ENCODE peak calls at places on chromosomes 3 and 15, in four cellular contexts. X, I, W and F are unnamed samples.
A peak's percentile ranks its signal among the peaks of the same experiment; 100 is the strongest.

GRCh38 chr3:36647423-36647853 is 116.9 kb downstream of the DCLK3 start:
- DNase-seq in X (no peak), I (no peak), W (no peak), F (peak; percentile 11)

GRCh38 chr15:88247914-88248313 is 8.6 kb downstream of the NTRK3 start:
- DNase-seq in W (no peak), I (no peak), X (peak; percentile 35), F (no peak)

GRCh38 chr3:195236801-195237570 is 34.0 kb downstream of the XXYLT1 start:
- DNase-seq in I (no peak), W (no peak), X (no peak), F (no peak)

GRCh38 chr15:45586990-45587860 is at the start of gene BLOC1S6:
- DNase-seq in X (peak; percentile 90), W (peak; percentile 91), I (peak; percentile 88), F (peak; percentile 81)

GRCh38 chr15:45448066-45448510 is 69.7 kb upstream of the GATM start:
- DNase-seq in I (no peak), W (no peak), X (no peak), F (no peak)

GRCh38 chr3:159732172-159733111 is 256.2 kb upstream of the IL12A start:
- DNase-seq in W (no peak), X (no peak), I (peak; percentile 57), F (peak; percentile 60)

GRCh38 chr3:100086401-100086800 is 27.9 kb downstream of the FILIP1L start:
- DNase-seq in W (no peak), X (no peak), I (no peak), F (no peak)

GRCh38 chr15:96349933-96350292 is 19.4 kb downstream of the NR2F2 start:
- DNase-seq in X (no peak), W (no peak), I (no peak), F (no peak)

GRCh38 chr3:56878046-56878445 is 76.3 kb upstream of the ARHGEF3 start:
- DNase-seq in I (no peak), X (no peak), W (no peak), F (no peak)

GRCh38 chr15:69305204-69305931 is 6.7 kb downstream of the PAQR5 start:
- DNase-seq in X (no peak), W (no peak), I (no peak), F (no peak)

GRCh38 chr15:70794596-70795310 is 31.4 kb upstream of the UACA start:
- DNase-seq in W (no peak), I (no peak), X (no peak), F (no peak)

GRCh38 chr3:133853925-133854227 is 41.8 kb downstream of the RAB6B start:
- DNase-seq in W (no peak), I (no peak), X (no peak), F (no peak)

GRCh38 chr3:32106929-32107362 is 526 bp downstream of the GPD1L start:
- DNase-seq in X (peak; percentile 47), W (no peak), I (peak; percentile 14), F (no peak)

GRCh38 chr15:78314181-78314581 is 14.8 kb upstream of the SKIC8 start:
- DNase-seq in X (no peak), I (no peak), W (no peak), F (no peak)

GRCh38 chr3:114745322-114746240 is 401.5 kb downstream of the ZBTB20 start:
- DNase-seq in I (no peak), W (no peak), X (no peak), F (no peak)

GRCh38 chr3:167754049-167754448 is 18.5 kb downstream of the SERPINI1 start:
- DNase-seq in W (no peak), X (no peak), I (no peak), F (no peak)

GRCh38 chr3:14398801-14399114 is 3.6 kb upstream of the SLC6A6 start:
- DNase-seq in W (no peak), X (no peak), I (no peak), F (no peak)

GRCh38 chr15:36810656-36811449 is 231.4 kb downstream of the CDIN1 start:
- DNase-seq in I (peak; percentile 22), X (no peak), W (no peak), F (no peak)
- TF ChIP-seq CTCF in I (peak; percentile 67), X (no peak), W (peak; percentile 64), F (peak; percentile 38)

GRCh38 chr3:109696932-109697331 is 359.6 kb upstream of the DPPA4 start:
- DNase-seq in X (no peak), I (no peak), W (no peak), F (no peak)
- TF ChIP-seq CTCF in X (no peak), I (no peak), W (no peak), F (no peak)

GRCh38 chr15:56806147-56806536 is 72.8 kb upstream of the ZNF280D start:
- DNase-seq in W (no peak), X (no peak), I (no peak), F (no peak)

GRCh38 chr15:56802164-56802563 is 68.9 kb upstream of the ZNF280D start:
- DNase-seq in X (no peak), W (no peak), I (no peak), F (no peak)

GRCh38 chr15:56805466-56806146 is 72.3 kb upstream of the ZNF280D start:
- DNase-seq in W (peak; percentile 54), I (no peak), X (no peak), F (peak; percentile 78)

GRCh38 chr15:56804279-56804678 is 71.0 kb upstream of the ZNF280D start:
- DNase-seq in I (no peak), X (no peak), W (no peak), F (no peak)

GRCh38 chr15:56804908-56805307 is 71.6 kb upstream of the ZNF280D start:
- DNase-seq in I (no peak), W (no peak), X (no peak), F (no peak)
- TF ChIP-seq CTCF in I (no peak), W (no peak), X (no peak), F (no peak)

GRCh38 chr3:161914703-161915102 is 418.1 kb downstream of the OTOL1 start:
- DNase-seq in X (peak; percentile 22), I (peak; percentile 57), W (peak; percentile 95), F (no peak)
- TF ChIP-seq CTCF in X (peak; percentile 74), I (peak; percentile 24), W (peak; percentile 80), F (peak; percentile 40)

DNA sequence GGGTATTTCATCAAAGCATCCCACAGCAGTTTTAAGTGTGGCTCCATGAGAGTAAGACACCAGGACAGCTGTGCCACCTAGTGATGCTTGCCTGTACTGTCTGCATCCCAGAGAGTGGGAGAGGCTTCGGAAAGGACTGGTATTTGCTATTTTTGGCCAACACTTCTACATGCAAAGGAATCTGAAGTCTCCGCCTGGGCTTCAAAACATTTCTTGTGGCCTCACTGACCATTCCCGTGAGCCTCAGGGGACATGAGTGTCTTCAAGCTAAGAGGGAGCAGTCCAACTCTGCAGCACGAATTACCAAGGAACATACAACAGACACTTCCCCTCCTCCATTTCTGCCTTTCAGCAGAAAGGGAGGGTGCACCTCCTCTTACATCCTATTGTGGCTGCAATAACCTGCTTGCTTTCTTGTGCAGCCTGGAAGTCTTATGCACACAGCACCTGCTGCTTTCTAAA is 177.5 kb downstream of the RORA start:
- DNase-seq in W (peak; percentile 48), X (peak; percentile 39), I (peak; percentile 37), F (no peak)
- TF ChIP-seq CTCF in W (peak; percentile 83), X (peak; percentile 83), I (no peak), F (peak; percentile 84)

DNA sequence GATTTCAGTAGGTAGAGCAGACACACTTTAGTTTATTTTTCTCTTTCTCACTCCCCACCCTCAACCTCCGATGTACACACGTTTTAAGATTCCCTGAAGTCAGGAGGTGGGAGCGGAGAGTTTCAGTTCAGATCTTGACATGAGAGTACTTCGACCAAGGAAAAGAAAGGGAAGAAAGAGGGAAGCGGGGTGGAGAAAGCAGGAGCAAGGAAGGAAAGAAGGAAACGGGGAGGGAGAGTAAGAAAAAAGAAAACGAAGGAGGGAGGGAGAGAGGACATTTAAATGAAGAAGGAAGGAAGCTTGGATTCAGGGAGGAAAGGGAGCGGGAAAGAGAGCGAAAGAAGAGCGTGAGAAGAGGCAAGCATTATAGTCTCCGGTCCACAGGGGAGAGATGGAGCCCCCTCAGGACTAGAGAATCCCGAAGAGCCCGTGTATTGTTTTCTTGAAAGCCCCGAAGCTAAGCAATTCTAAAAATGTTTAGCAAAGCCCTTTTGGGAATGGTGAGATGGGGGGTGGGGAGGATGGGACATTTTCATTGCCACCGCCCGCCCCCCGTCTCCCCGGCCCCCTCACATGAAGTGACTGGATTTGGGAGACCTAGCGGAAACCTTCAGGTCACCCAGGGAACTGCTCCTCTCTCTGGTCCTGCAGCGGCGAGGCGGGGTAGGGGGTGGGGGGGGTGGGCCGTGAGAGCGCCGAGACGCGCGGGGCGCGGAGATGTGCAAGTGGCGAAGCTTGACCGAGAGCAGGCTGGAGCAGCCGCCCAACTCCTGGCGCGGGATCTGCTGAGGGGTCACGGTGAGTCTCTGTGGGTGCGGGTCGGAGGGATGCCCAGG is 942 bp upstream of the MME start:
- DNase-seq in X (no peak), W (no peak), I (peak; percentile 32), F (no peak)
- TF ChIP-seq CTCF in X (no peak), W (no peak), I (no peak), F (peak; percentile 1)

GRCh38 chr3:47282424-47283192 is at the start of the genes KIF9 and KLHL18:
- DNase-seq in X (peak; percentile 92), I (peak; percentile 89), W (peak; percentile 88), F (peak; percentile 66)
- TF ChIP-seq CTCF in X (no peak), I (no peak), W (no peak), F (no peak)